ENCODE peak calls at places on chromosomes 2 and 18, in ten cellular contexts. G is brain microvascular endothelial cell; K is tibial artery; V is CD4-positive, alpha-beta T cell; D is IMR-90; Y is upper lobe of left lung; P is right atrium auricular region; B is cardiac muscle cell; T is caudate nucleus; O is aorta. E is an unnamed sample.

GRCh38 chr2:88090446-88091283 is 23.0 kb downstream of the SMYD1 start:
- DNase-seq in V (no peak), P (no peak), G (no peak), D (no peak), O (no peak), T (peak), Y (no peak), B (no peak), K (no peak), E (no peak)

GRCh38 chr2:130288467-130289403 is 54.0 kb upstream of the IMP4 start:
- DNase-seq in G (no peak), O (no peak), P (no peak), B (no peak), T (no peak), Y (no peak), D (no peak), K (no peak), V (no peak), E (no peak)

GRCh38 chr2:199596549-199596948 is 138.8 kb upstream of the SATB2 start:
- DNase-seq in B (no peak), O (no peak), D (peak), Y (no peak), P (no peak), G (peak), K (no peak), V (no peak), T (no peak), E (no peak)

GRCh38 chr18:77137851-77138250 is 5.3 kb upstream of the MBP start:
- DNase-seq in T (no peak), G (no peak), O (no peak), V (no peak), P (no peak), Y (peak), K (no peak), B (no peak), D (no peak), E (no peak)

GRCh38 chr2:142041105-142041504 is 89.7 kb downstream of the LRP1B start:
- DNase-seq in K (no peak), V (no peak), T (no peak), O (no peak), P (no peak), Y (no peak), G (no peak), B (no peak), D (no peak), E (no peak)

GRCh38 chr2:20868377-20868776 is 45.5 kb upstream of the LDAH start:
- DNase-seq in B (no peak), K (no peak), G (no peak), V (peak), P (no peak), D (no peak), Y (no peak), T (no peak), O (no peak), E (no peak)

GRCh38 chr18:56207989-56208388 is 430.4 kb downstream of the TXNL1 start:
- DNase-seq in P (no peak), B (no peak), Y (no peak), G (no peak), V (no peak), K (no peak), D (no peak), T (no peak), O (no peak), E (no peak)

GRCh38 chr2:200482194-200482593 is 27.7 kb downstream of the KCTD18 start:
- DNase-seq in D (no peak), G (no peak), O (no peak), K (no peak), B (no peak), P (no peak), Y (no peak), T (no peak), V (no peak), E (no peak)

GRCh38 chr2:71940695-71941094 is 207.0 kb downstream of the CYP26B1 start:
- DNase-seq in P (peak), K (peak), T (no peak), O (no peak), Y (no peak), B (no peak), V (no peak), D (no peak), G (no peak), E (no peak)

GRCh38 chr2:229425573-229425972 is 154.5 kb upstream of the PID1 start:
- DNase-seq in T (no peak), Y (no peak), B (no peak), V (no peak), O (no peak), P (no peak), G (no peak), K (no peak), D (no peak), E (no peak)

GRCh38 chr18:53426656-53427055 is 797.8 kb downstream of the MBD2 start:
- DNase-seq in T (no peak), G (no peak), K (no peak), Y (no peak), P (no peak), B (peak), O (no peak), D (no peak), V (no peak), E (no peak)

GRCh38 chr2:113720167-113720566 is 36.3 kb downstream of the SLC35F5 start:
- DNase-seq in D (peak), K (no peak), O (no peak), B (no peak), T (no peak), Y (no peak), V (no peak), P (no peak), G (no peak), E (no peak)

GRCh38 chr2:205474746-205475145 is 207.6 kb upstream of the NRP2 start:
- DNase-seq in B (no peak), G (peak), T (no peak), O (no peak), K (no peak), P (no peak), D (peak), V (no peak), Y (no peak), E (no peak)

GRCh38 chr2:101052147-101052546 is 50.1 kb downstream of the RPL31 start:
- DNase-seq in Y (no peak), G (no peak), O (no peak), D (no peak), V (no peak), P (no peak), T (no peak), B (no peak), K (no peak), E (no peak)

GRCh38 chr2:205776720-205777119 is 94.4 kb downstream of the NRP2 start:
- DNase-seq in Y (no peak), P (no peak), D (no peak), O (no peak), G (no peak), K (no peak), B (no peak), V (no peak), T (no peak), E (no peak)

GRCh38 chr2:235779444-235779896 is 285.6 kb downstream of the AGAP1 start:
- DNase-seq in Y (peak), P (peak), K (peak), G (peak), V (peak), T (peak), D (peak), O (peak), B (peak), E (peak)

GRCh38 chr2:161956751-161957150 is 117.3 kb downstream of the DPP4 start:
- DNase-seq in D (no peak), B (no peak), T (no peak), Y (no peak), O (no peak), G (no peak), V (no peak), K (no peak), P (no peak), E (no peak)

GRCh38 chr2:33412920-33413319 is 63.5 kb upstream of the RASGRP3 start:
- DNase-seq in D (peak), B (peak), T (no peak), G (peak), O (no peak), V (no peak), Y (no peak), K (no peak), P (no peak), E (no peak)

GRCh38 chr2:178482437-178482836 is 2.2 kb downstream of the PLEKHA3 start:
- DNase-seq in D (no peak), P (no peak), V (no peak), O (no peak), G (no peak), Y (no peak), B (no peak), K (no peak), T (no peak), E (no peak)

GRCh38 chr2:236715511-236715961 is 145.9 kb downstream of the ACKR3 start:
- DNase-seq in P (peak), D (no peak), O (peak), B (no peak), K (peak), Y (no peak), V (no peak), G (no peak), T (no peak), E (no peak)

GRCh38 chr18:26556573-26556972 is 8.2 kb upstream of the KCTD1 start:
- DNase-seq in D (no peak), Y (no peak), T (no peak), G (no peak), K (no peak), O (no peak), V (no peak), B (no peak), P (no peak), E (no peak)

GRCh38 chr2:65064728-65065552 is 8.7 kb downstream of the CEP68 start:
- DNase-seq in G (peak), B (peak), Y (peak), V (no peak), K (peak), P (peak), O (peak), T (peak), D (peak), E (peak)

GRCh38 chr2:240512109-240512485 is 45.7 kb downstream of the ANKMY1 start:
- DNase-seq in O (peak), D (no peak), Y (peak), T (no peak), V (no peak), G (no peak), B (no peak), P (peak), K (no peak), E (no peak)

GRCh38 chr18:68489018-68489792 is 225.7 kb downstream of the TMX3 start:
- DNase-seq in B (no peak), O (no peak), Y (no peak), D (no peak), T (no peak), P (no peak), V (no peak), K (no peak), G (no peak), E (no peak)
- H3K27ac ChIP-seq in B (no peak), O (no peak), Y (no peak), D (no peak), T (no peak), P (no peak), V (no peak), K (no peak), G (no peak), E (no peak)

GRCh38 chr2:219437141-219437540 is 2.5 kb downstream of the SPEG start:
- DNase-seq in K (peak), Y (no peak), T (no peak), V (no peak), P (no peak), O (peak), D (no peak), G (no peak), B (peak), E (no peak)
- H3K27ac ChIP-seq in K (peak), Y (no peak), T (no peak), V (no peak), P (peak), O (peak), D (no peak), G (no peak), B (peak), E (no peak)

GRCh38 chr2:61044596-61044995 is 21.1 kb upstream of the SANBR start:
- DNase-seq in Y (no peak), B (no peak), G (no peak), T (peak), V (no peak), D (no peak), O (no peak), K (no peak), P (no peak), E (no peak)

GRCh38 chr2:61045999-61046398 is 19.7 kb upstream of the SANBR start:
- DNase-seq in O (no peak), V (no peak), G (no peak), K (no peak), Y (no peak), D (peak), T (no peak), P (no peak), B (no peak), E (no peak)

DNA sequence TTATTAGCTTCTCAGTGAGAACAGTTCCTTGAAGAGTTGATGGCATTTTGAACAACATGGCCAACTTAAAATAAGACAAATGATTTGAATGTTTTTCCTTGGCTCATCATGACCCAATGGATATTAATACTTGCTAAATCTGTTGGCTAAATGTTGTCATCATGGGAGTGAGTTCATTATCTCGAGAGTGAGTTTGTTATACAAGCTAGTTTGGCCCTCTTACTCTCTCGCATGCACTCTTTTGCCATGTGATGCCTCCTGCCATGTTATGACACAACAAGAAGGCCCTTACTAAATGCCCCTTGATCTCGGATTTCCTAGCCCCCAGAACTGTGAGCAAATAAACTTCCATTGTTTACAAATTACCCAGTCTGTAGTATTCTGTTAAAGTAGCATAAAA is 22.9 kb upstream of the SANBR start:
- DNase-seq in V (no peak), B (no peak), P (no peak), T (no peak), O (no peak), G (no peak), D (no peak), K (no peak), Y (no peak), E (no peak)
- H3K27ac ChIP-seq in V (no peak), B (no peak), P (no peak), T (no peak), O (no peak), G (no peak), D (no peak), K (no peak), Y (no peak), E (no peak)

GRCh38 chr2:217866457-217866856 is 136.3 kb downstream of the TNS1 start:
- DNase-seq in Y (no peak), B (peak), T (no peak), K (no peak), D (no peak), P (no peak), O (no peak), G (no peak), V (no peak), E (no peak)
- H3K27ac ChIP-seq in Y (no peak), B (peak), T (no peak), K (peak), D (no peak), P (no peak), O (no peak), G (no peak), V (no peak), E (no peak)

DNA sequence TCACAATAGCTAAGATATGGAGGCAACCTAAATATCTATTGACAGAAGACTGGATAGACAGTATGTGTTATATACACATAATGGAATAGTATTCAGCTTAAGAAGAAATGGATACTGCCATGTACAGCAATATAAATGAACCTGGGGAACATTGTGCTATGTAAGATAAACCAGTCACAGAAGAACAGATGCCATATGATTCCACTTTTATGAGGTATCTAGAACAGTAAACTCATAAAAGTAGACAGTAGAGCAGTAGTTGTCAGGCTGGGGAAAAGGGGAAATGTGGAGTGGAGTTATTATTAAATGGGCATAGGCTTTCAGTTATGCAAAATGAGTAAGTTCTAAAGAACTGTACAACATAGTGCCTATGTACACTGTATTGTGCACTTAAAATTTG is 1055.7 kb upstream of the TMEFF2 start:
- DNase-seq in B (no peak), D (no peak), G (no peak), P (no peak), Y (no peak), O (no peak), T (no peak), K (no peak), V (no peak), E (no peak)
- H3K27ac ChIP-seq in B (no peak), D (no peak), G (no peak), P (no peak), Y (no peak), O (no peak), T (no peak), K (no peak), V (no peak), E (no peak)

DNA sequence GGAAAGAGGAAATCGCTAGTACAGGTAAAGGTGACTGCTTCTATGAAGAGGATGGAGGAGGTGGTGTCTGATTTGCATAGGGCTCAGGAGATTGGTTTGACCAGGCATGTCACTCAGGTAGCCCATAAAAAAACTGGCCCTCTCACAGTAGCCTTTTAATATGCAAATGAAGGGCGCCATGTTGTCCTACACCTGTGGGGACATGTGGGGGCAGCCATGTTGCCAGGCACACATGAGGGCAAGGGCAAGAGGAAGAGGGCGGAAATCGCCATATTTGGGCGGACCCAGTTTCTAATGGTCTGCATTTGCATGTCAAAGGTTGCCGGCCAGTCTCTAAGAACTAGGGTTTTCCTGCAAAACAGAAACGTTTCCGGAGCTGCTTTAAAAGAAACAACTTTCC is 1330.6 kb downstream of the DSC3 start:
- DNase-seq in K (no peak), T (no peak), V (no peak), B (no peak), O (no peak), G (no peak), Y (no peak), D (no peak), P (no peak), E (no peak)
- H3K27ac ChIP-seq in K (no peak), T (no peak), V (no peak), B (no peak), O (no peak), G (no peak), Y (no peak), D (no peak), P (no peak), E (no peak)

DNA sequence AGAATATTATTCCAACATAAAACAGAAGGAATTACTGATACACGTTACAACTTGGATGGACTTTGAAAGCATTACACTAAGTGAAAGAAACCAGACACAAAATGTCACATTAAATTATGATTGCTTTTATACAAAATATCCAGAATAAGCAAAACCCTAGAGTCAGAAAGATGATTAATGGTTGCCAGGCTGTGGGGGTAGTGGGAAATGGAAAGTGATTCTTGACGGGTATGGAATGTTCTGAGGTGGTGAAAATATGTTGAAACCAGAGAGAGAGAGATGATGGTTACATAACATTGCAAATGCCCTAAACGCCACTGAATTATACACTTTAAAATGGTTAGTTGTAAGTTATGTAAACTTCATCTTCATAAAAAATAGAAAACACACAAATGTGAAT is 1057.2 kb upstream of the TMEFF2 start:
- DNase-seq in B (no peak), T (no peak), O (no peak), K (no peak), P (no peak), D (no peak), V (no peak), Y (no peak), G (no peak), E (no peak)
- H3K27ac ChIP-seq in B (no peak), T (no peak), O (no peak), K (no peak), P (no peak), D (no peak), V (no peak), Y (no peak), G (no peak), E (no peak)

DNA sequence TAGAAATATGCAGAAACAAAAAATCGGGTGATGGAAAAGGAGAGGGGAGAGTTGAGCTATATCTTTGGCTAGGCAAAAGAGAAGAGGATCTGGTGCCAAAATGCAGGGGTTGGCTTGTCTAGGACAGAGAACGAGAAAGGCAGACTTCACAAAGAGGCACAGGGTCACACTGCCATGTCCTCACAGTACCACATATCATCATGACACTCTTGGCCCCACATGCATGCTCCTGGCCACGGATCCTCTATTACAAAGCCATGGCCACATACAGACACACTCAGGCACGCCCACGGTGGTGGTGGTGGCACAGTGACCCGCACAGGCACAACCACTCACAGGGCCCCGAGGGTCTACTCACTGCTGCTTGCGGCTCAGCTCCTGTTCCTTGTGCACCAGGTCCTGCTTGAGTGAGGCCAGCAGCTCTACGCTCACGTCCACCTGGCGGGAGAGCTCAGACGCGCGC is 15.9 kb downstream of the FBXO41 start:
- DNase-seq in O (no peak), G (no peak), D (no peak), V (no peak), B (no peak), K (no peak), P (no peak), T (no peak), Y (no peak), E (no peak)
- H3K27ac ChIP-seq in O (no peak), G (no peak), D (no peak), V (no peak), B (no peak), K (no peak), P (no peak), T (no peak), Y (no peak), E (peak)

E was measured in epithelial cell of prostate.